ENCODE peak calls at places on chromosomes 6 and 20, in eight cellular contexts. T is adrenal gland; G is CD4-positive, alpha-beta T cell; I is heart right ventricle; X is aorta; C is body of pancreas; O is left ventricle myocardium inferior; L is OCI-LY7. Q is an unnamed sample.

GRCh38 chr20:47113362-47114118 is 218.9 kb downstream of the EYA2 start:
- DNase-seq in T (no peak), G (no peak), I (no peak), X (no peak), C (no peak), O (no peak), L (no peak), Q (no peak)

GRCh38 chr20:3612795-3613560 is 50.2 kb downstream of the GFRA4 start:
- DNase-seq in T (no peak), G (no peak), I (no peak), X (no peak), C (no peak), O (no peak), L (no peak), Q (no peak)

GRCh38 chr20:17885544-17885943 is 83.0 kb downstream of the SNX5 start:
- DNase-seq in T (peak), G (no peak), I (peak), X (no peak), C (no peak), O (no peak), L (no peak), Q (no peak)

GRCh38 chr20:22775671-22776139 is 191.3 kb upstream of the FOXA2 start:
- DNase-seq in T (peak), G (no peak), I (no peak), X (no peak), C (no peak), O (no peak), L (no peak), Q (no peak)

GRCh38 chr20:50588034-50588736 is 78.0 kb downstream of the PTPN1 start:
- DNase-seq in T (peak), G (peak), I (peak), X (peak), C (peak), O (peak), L (peak), Q (no peak)

GRCh38 chr6:56555438-56555872 is 87.2 kb downstream of the DST start:
- DNase-seq in T (peak), G (no peak), I (peak), X (no peak), C (no peak), O (peak), L (no peak), Q (no peak)

GRCh38 chr6:121858310-121858709 is 422.9 kb downstream of the GJA1 start:
- DNase-seq in T (no peak), G (no peak), I (no peak), X (no peak), C (no peak), O (no peak), L (no peak), Q (no peak)

GRCh38 chr6:140071115-140071514 is 696.7 kb upstream of the CITED2 start:
- DNase-seq in T (no peak), G (no peak), I (no peak), X (no peak), C (no peak), O (no peak), L (no peak), Q (no peak)

GRCh38 chr6:42443312-42444075 is 8.2 kb downstream of the TRERF1 start:
- DNase-seq in T (no peak), G (no peak), I (no peak), X (no peak), C (no peak), O (no peak), L (no peak), Q (no peak)

GRCh38 chr20:2172305-2173175 is 70.9 kb downstream of the STK35 start:
- DNase-seq in T (peak), G (peak), I (peak), X (peak), C (peak), O (peak), L (peak), Q (no peak)

GRCh38 chr20:63740501-63741353 is 1.2 kb downstream of the SLC2A4RG start:
- DNase-seq in T (peak), G (no peak), I (peak), X (peak), C (peak), O (peak), L (peak), Q (no peak)

GRCh38 chr20:63741354-63741675 is 1.7 kb downstream of the SLC2A4RG start:
- DNase-seq in T (no peak), G (no peak), I (no peak), X (no peak), C (no peak), O (no peak), L (no peak), Q (no peak)

GRCh38 chr20:63739129-63740069 is at the start of gene SLC2A4RG:
- DNase-seq in T (peak), G (no peak), I (peak), X (peak), C (peak), O (peak), L (peak), Q (no peak)

GRCh38 chr20:63738687-63739128 is 868 bp upstream of the SLC2A4RG start:
- DNase-seq in T (peak), G (no peak), I (peak), X (peak), C (peak), O (peak), L (peak), Q (no peak)

GRCh38 chr20:63740070-63740500 is 509 bp downstream of the SLC2A4RG start:
- DNase-seq in T (peak), G (no peak), I (no peak), X (peak), C (peak), O (peak), L (peak), Q (no peak)
- H3K27ac ChIP-seq in T (peak), G (peak), I (peak), X (peak), C (peak), O (peak), L (peak), Q (peak)

DNA sequence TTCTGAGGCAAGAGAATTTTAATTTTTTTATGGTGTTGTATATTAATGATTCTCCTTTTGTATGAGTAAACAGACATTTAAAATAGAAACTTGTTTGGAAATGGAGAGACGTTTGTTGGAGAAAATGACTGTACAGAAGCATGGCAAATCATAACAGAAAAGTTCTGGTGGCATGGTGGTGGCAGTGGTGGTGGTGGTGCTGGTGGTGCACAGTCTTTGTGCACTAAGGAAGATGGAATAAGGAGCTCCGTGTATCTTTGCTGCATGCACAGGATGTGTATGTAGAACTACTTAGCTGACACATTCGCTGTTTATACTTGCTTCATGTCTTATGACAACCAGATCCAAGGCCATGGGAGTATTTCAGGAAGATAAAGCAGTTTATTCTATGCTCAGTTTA is 294.9 kb downstream of the UTRN start:
- DNase-seq in T (no peak), G (no peak), I (no peak), X (no peak), C (no peak), O (no peak), L (no peak), Q (no peak)
- H3K27ac ChIP-seq in T (no peak), G (no peak), I (no peak), X (no peak), C (no peak), O (no peak), L (no peak), Q (no peak)

GRCh38 chr6:18412644-18413043 is 25.5 kb downstream of the RNF144B start:
- DNase-seq in T (no peak), G (no peak), I (no peak), X (no peak), C (no peak), O (no peak), L (no peak), Q (no peak)

GRCh38 chr6:18412073-18412472 is 24.9 kb downstream of the RNF144B start:
- DNase-seq in T (no peak), G (no peak), I (no peak), X (no peak), C (no peak), O (no peak), L (peak), Q (no peak)

GRCh38 chr6:18413320-18413830 is 26.2 kb downstream of the RNF144B start:
- DNase-seq in T (no peak), G (no peak), I (no peak), X (no peak), C (no peak), O (no peak), L (no peak), Q (no peak)

GRCh38 chr6:18406955-18407738 is 20.0 kb downstream of the RNF144B start:
- DNase-seq in T (no peak), G (no peak), I (no peak), X (no peak), C (no peak), O (no peak), L (no peak), Q (no peak)

GRCh38 chr6:18410412-18410811 is 23.3 kb downstream of the RNF144B start:
- DNase-seq in T (no peak), G (no peak), I (no peak), X (no peak), C (no peak), O (no peak), L (no peak), Q (no peak)
- H3K27ac ChIP-seq in T (no peak), G (no peak), I (no peak), X (no peak), C (no peak), O (no peak), L (peak), Q (no peak)

DNA sequence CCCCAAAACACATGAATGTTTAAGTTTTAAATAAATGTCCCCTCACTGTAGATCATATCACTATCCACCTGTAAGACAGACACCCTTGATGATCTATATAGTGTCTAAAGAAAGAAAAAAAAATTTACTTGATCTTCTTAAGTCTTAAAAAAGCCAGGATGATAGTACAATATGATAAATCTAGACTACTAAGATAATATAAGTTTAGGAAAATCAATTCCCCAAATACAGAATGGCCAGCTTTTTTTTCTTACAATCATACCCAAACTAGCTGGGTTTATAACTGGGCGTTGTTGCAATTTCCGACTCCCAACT is 14.4 kb downstream of the ZNF217 start:
- DNase-seq in T (no peak), G (no peak), I (no peak), X (no peak), C (no peak), O (no peak), L (no peak), Q (no peak)
- H3K27ac ChIP-seq in T (no peak), G (peak), I (peak), X (no peak), C (no peak), O (peak), L (peak), Q (peak)

DNA sequence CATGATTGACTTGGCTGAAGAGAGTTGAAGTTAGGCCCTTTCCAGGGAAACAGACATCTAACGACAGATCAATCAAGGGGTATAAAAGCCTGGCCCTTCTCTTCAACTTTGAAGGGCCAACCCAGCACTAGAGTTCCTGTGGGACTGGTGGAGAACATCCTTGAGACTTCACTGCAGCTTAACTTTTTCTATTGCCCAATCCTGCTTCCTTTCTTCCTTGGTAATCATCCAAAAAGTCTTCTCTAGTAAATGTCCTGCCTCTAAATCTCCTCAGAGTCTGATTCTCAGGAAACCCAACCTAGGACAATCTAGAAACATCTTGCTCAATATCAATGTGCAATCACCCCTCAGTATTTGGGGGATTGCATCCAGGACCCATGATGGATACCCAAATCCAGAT is 1.9 kb downstream of the MKKS start:
- DNase-seq in T (no peak), G (no peak), I (no peak), X (no peak), C (no peak), O (no peak), L (no peak), Q (no peak)
- H3K27ac ChIP-seq in T (no peak), G (no peak), I (no peak), X (no peak), C (no peak), O (no peak), L (no peak), Q (no peak)

GRCh38 chr20:45440424-45440823 is 24.5 kb downstream of the PIGT start:
- DNase-seq in T (no peak), G (no peak), I (no peak), X (no peak), C (no peak), O (no peak), L (no peak), Q (no peak)

GRCh38 chr20:45444050-45444449 is 25.5 kb upstream of the WFDC2 start:
- DNase-seq in T (no peak), G (peak), I (no peak), X (no peak), C (no peak), O (no peak), L (no peak), Q (no peak)

GRCh38 chr20:45445805-45446562 is 23.6 kb upstream of the WFDC2 start:
- DNase-seq in T (no peak), G (no peak), I (no peak), X (no peak), C (peak), O (no peak), L (peak), Q (no peak)

GRCh38 chr20:45440891-45441685 is 25.1 kb downstream of the PIGT start:
- DNase-seq in T (no peak), G (no peak), I (no peak), X (no peak), C (no peak), O (no peak), L (no peak), Q (no peak)

DNA sequence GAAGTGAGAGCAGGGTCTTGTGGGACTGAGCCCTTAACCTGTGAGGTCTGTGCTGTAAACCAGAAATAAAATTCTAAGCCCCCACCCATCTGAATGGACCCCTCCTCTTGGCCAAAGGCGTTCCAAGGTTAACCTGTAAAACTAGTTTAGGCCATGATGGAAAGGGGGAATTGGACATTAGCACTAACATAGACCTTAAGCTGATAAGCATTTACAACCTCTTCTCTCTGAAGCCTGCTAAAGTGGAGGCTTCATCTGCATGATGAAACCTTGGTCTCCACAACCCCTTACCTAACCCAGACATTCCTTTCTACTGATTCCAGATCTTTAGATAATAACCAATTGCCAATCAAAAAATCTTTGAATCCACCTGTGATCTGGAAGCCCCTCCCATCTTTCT is 25.8 kb downstream of the PIGT start:
- DNase-seq in T (no peak), G (no peak), I (no peak), X (no peak), C (no peak), O (no peak), L (no peak), Q (no peak)
- H3K27ac ChIP-seq in T (no peak), G (no peak), I (no peak), X (no peak), C (no peak), O (no peak), L (no peak), Q (no peak)

GRCh38 chr6:125828476-125829039 is 37.8 kb downstream of the NCOA7 start:
- DNase-seq in T (no peak), G (no peak), I (no peak), X (no peak), C (no peak), O (no peak), L (no peak), Q (no peak)

GRCh38 chr6:125832396-125832795 is 41.6 kb downstream of the NCOA7 start:
- DNase-seq in T (no peak), G (no peak), I (no peak), X (no peak), C (no peak), O (no peak), L (no peak), Q (no peak)

GRCh38 chr6:125834347-125834746 is 43.6 kb downstream of the NCOA7 start:
- DNase-seq in T (no peak), G (no peak), I (no peak), X (no peak), C (no peak), O (no peak), L (no peak), Q (no peak)

GRCh38 chr6:125829433-125829832 is 38.7 kb downstream of the NCOA7 start:
- DNase-seq in T (no peak), G (peak), I (no peak), X (no peak), C (no peak), O (no peak), L (no peak), Q (no peak)

GRCh38 chr6:125831660-125832059 is 40.9 kb downstream of the NCOA7 start:
- DNase-seq in T (no peak), G (no peak), I (no peak), X (no peak), C (no peak), O (no peak), L (no peak), Q (no peak)
- H3K27ac ChIP-seq in T (no peak), G (no peak), I (no peak), X (no peak), C (no peak), O (no peak), L (no peak), Q (no peak)

DNA sequence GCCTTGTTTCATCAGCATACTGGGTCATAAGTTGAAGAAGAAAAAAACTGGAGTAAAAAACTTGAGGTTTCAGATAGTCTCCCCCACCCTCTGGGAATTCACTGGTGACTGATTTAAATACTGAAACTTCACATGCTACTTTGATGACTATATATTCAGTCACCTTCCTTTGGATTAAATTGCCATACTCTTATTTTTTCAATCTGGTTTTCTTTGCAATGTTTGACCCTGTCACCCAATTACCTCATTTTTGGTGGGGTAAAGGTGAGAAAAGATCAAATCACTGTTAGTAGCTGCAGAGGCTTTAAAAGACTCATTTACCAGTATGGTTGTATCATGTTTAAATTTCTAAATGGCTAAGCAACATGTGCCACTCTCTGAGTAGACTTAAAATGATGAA is 862.7 kb upstream of the FLRT3 start:
- DNase-seq in T (no peak), G (no peak), I (no peak), X (no peak), C (no peak), O (no peak), L (no peak), Q (no peak)
- H3K27ac ChIP-seq in T (no peak), G (no peak), I (no peak), X (no peak), C (no peak), O (no peak), L (no peak), Q (no peak)

GRCh38 chr6:71164890-71165289 is 123.7 kb upstream of the OGFRL1 start:
- DNase-seq in T (no peak), G (no peak), I (no peak), X (no peak), C (no peak), O (no peak), L (no peak), Q (no peak)
- H3K27ac ChIP-seq in T (no peak), G (no peak), I (no peak), X (no peak), C (no peak), O (no peak), L (no peak), Q (no peak)

Q was measured in vagina.